ENCODE peak calls at places on chromosome 5, in nine cellular contexts. U is heart left ventricle; D is AG10803; P is BE2C; B is DND-41; W is astrocyte of the spinal cord; R is naive thymus-derived CD4-positive, alpha-beta T cell; K is GM23338; X is H7. A is an unnamed sample.

GRCh38 chr5:154196955-154197652 is 6.6 kb downstream of the GALNT10 start:
- DNase-seq in U (no peak), D (peak; percentile 62), P (peak; percentile 27), B (no peak), W (peak; percentile 53), R (no peak), K (peak; percentile 51), X (no peak), A (no peak)

GRCh38 chr5:153425914-153426313 is 64.6 kb upstream of the GRIA1 start:
- DNase-seq in U (no peak), D (no peak), P (no peak), B (peak; percentile 3), W (no peak), R (no peak), K (peak; percentile 67), X (peak; percentile 16), A (no peak)

GRCh38 chr5:137316346-137316736 is 182.8 kb downstream of the SPOCK1 start:
- DNase-seq in U (no peak), D (no peak), P (no peak), B (no peak), W (peak; percentile 23), R (no peak), K (no peak), X (no peak), A (no peak)

GRCh38 chr5:1503301-1504243 is 20.2 kb downstream of the LPCAT1 start:
- DNase-seq in U (peak; percentile 78), D (no peak), P (no peak), B (no peak), W (no peak), R (no peak), K (no peak), X (no peak), A (peak; percentile 79)

GRCh38 chr5:149485655-149486615 is 65.3 kb downstream of the CSNK1A1 start:
- DNase-seq in U (peak; percentile 92), D (peak; percentile 100), P (peak; percentile 49), B (no peak), W (peak; percentile 99), R (no peak), K (no peak), X (no peak), A (no peak)

GRCh38 chr5:66440202-66440680 is 156.0 kb upstream of the MAST4 start:
- DNase-seq in U (peak; percentile 68), D (peak; percentile 30), P (no peak), B (no peak), W (peak; percentile 23), R (no peak), K (no peak), X (no peak), A (no peak)

GRCh38 chr5:69492391-69493234 is at the start of gene OCLN:
- DNase-seq in U (no peak), D (no peak), P (peak; percentile 25), B (no peak), W (no peak), R (no peak), K (peak; percentile 95), X (peak; percentile 98), A (peak; percentile 7)

GRCh38 chr5:35177783-35178182 is 52.5 kb downstream of the PRLR start:
- DNase-seq in U (no peak), D (no peak), P (no peak), B (no peak), W (no peak), R (no peak), K (no peak), X (no peak), A (no peak)

GRCh38 chr5:34007116-34007674 is 655 bp downstream of the AMACR start:
- DNase-seq in U (no peak), D (no peak), P (no peak), B (no peak), W (peak; percentile 40), R (no peak), K (peak; percentile 24), X (peak; percentile 29), A (no peak)

GRCh38 chr5:109161914-109162683 is 247.7 kb downstream of the PJA2 start:
- DNase-seq in U (no peak), D (peak; percentile 31), P (no peak), B (no peak), W (no peak), R (no peak), K (no peak), X (no peak), A (no peak)

GRCh38 chr5:157785781-157786180 is 42.3 kb downstream of the LSM11 start:
- DNase-seq in U (no peak), D (no peak), P (no peak), B (no peak), W (no peak), R (no peak), K (no peak), X (no peak), A (no peak)

GRCh38 chr5:122948319-122948718 is 88.2 kb downstream of the PPIC start:
- DNase-seq in U (no peak), D (no peak), P (no peak), B (no peak), W (no peak), R (no peak), K (no peak), X (no peak), A (no peak)

GRCh38 chr5:1219098-1219767 is 5.9 kb upstream of the SLC6A18 start:
- DNase-seq in U (no peak), D (no peak), P (no peak), B (no peak), W (no peak), R (no peak), K (no peak), X (no peak), A (no peak)

GRCh38 chr5:2049876-2050275 is 167.2 kb upstream of the IRX4 start:
- DNase-seq in U (no peak), D (no peak), P (no peak), B (no peak), W (no peak), R (no peak), K (no peak), X (no peak), A (no peak)

GRCh38 chr5:102762828-102763227 is 7.7 kb downstream of the PAM start:
- DNase-seq in U (no peak), D (no peak), P (no peak), B (no peak), W (no peak), R (no peak), K (no peak), X (no peak), A (no peak)

GRCh38 chr5:34005211-34005610 is 2.6 kb downstream of the AMACR start:
- DNase-seq in U (no peak), D (no peak), P (no peak), B (no peak), W (no peak), R (no peak), K (no peak), X (no peak), A (no peak)

GRCh38 chr5:126676195-126676624 is 75.5 kb downstream of the PHAX start:
- DNase-seq in U (no peak), D (peak; percentile 52), P (peak; percentile 60), B (peak; percentile 75), W (peak; percentile 57), R (peak; percentile 10), K (peak; percentile 90), X (peak; percentile 66), A (peak; percentile 44)

GRCh38 chr5:126677101-126677500 is 76.4 kb downstream of the PHAX start:
- DNase-seq in U (no peak), D (no peak), P (no peak), B (no peak), W (no peak), R (no peak), K (no peak), X (no peak), A (no peak)

GRCh38 chr5:126674145-126674544 is 73.4 kb downstream of the PHAX start:
- DNase-seq in U (no peak), D (no peak), P (no peak), B (no peak), W (no peak), R (no peak), K (peak; percentile 87), X (no peak), A (no peak)

GRCh38 chr5:126675338-126675737 is 74.6 kb downstream of the PHAX start:
- DNase-seq in U (no peak), D (no peak), P (no peak), B (no peak), W (no peak), R (no peak), K (no peak), X (no peak), A (no peak)

DNA sequence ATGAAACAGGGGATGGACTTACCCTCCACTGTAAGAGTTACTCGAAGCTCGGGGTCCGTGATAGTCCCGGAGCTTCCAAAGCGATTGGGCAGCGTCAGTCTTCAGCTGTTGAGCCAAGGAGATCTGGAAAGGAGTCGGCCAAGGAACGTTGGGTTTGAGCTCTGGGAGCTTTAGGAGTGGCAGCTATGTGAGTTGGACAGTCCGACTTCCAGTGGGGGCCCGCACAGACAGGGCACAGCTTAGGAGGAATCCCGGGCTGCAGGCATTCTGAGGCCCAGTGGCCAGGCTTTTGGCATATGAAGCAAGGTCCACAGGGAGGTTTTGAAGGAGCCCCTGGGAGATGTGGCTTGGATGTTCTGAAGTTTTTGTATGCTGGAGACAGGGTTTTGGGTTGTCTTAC is 72.7 kb downstream of the PHAX start:
- DNase-seq in U (no peak), D (no peak), P (no peak), B (no peak), W (no peak), R (no peak), K (no peak), X (no peak), A (no peak)
- H3K4me3 ChIP-seq in U (no peak overlapping the region), D (no peak overlapping the region), P (no peak overlapping the region), B (no peak overlapping the region), W (no peak overlapping the region), R (no peak overlapping the region), K (peak overlapping the region; percentile 33), X (no peak overlapping the region), A (no peak overlapping the region)

DNA sequence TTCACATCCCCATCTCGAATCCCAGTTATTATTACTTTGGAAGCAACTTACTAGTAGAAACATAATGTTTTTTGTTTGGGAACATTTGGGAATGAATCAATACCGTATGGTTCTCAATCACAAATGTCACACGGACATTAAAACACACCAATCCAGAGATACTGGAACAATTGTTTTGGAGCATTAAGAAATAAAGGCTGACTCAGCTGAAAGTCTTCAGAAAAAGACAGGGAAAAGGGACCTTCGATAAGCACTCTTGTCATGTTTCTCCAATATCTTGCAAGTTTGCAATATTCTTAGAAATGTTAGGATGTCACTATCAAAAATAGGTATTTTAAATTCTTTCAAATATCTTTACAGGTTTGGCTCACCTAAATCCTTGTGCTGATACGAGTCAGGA is 362.4 kb downstream of the CETN3 start:
- DNase-seq in U (no peak), D (no peak), P (no peak), B (no peak), W (no peak), R (no peak), K (no peak), X (no peak), A (no peak)
- H3K4me3 ChIP-seq in U (no peak overlapping the region), D (no peak overlapping the region), P (no peak overlapping the region), B (no peak overlapping the region), W (no peak overlapping the region), R (no peak overlapping the region), K (no peak overlapping the region), X (no peak overlapping the region), A (no peak overlapping the region)

GRCh38 chr5:144166696-144167095 is 3.8 kb downstream of the YIPF5 start:
- DNase-seq in U (no peak), D (no peak), P (no peak), B (no peak), W (no peak), R (no peak), K (no peak), X (no peak), A (no peak)
- H3K4me3 ChIP-seq in U (no peak overlapping the region), D (no peak overlapping the region), P (no peak overlapping the region), B (no peak overlapping the region), W (no peak overlapping the region), R (no peak overlapping the region), K (no peak overlapping the region), X (no peak overlapping the region), A (no peak overlapping the region)

GRCh38 chr5:115168829-115169391 is 798 bp downstream of the TRIM36 start:
- DNase-seq in U (no peak), D (no peak), P (peak; percentile 26), B (no peak), W (no peak), R (peak; percentile 11), K (peak; percentile 66), X (peak; percentile 86), A (no peak)
- H3K4me3 ChIP-seq in U (peak overlapping the region; percentile 78), D (peak overlapping the region; percentile 74), P (peak overlapping the region; percentile 92), B (no peak overlapping the region), W (peak overlapping the region; percentile 84), R (peak overlapping the region; percentile 70), K (peak overlapping the region; percentile 96), X (peak overlapping the region; percentile 90), A (peak overlapping the region; percentile 81)